ENCODE peak calls at places on chromosomes 13 and 19, in nine cellular contexts. C is ovary, Q is astrocyte of the spinal cord, P is heart left ventricle, X is tibial nerve, W is A549, J is kidney epithelial cell, K is pancreas, B is SK-N-SH. V is an unnamed sample.

GRCh38 chr19:15332311-15332996 is at the start of gene BRD4:
- DNase-seq in C (peak; percentile 70), Q (peak; percentile 25), P (peak; percentile 88), X (peak; percentile 47), W (peak; percentile 48), J (no peak), K (peak; percentile 73), B (peak; percentile 95), V (peak; percentile 61)

GRCh38 chr19:16366433-16367268 is 42.0 kb downstream of the KLF2 start:
- DNase-seq in C (no peak), Q (no peak), P (no peak), X (no peak), W (no peak), J (no peak), K (no peak), B (no peak), V (no peak)

GRCh38 chr19:41302624-41303351 is 7.2 kb upstream of the CCDC97 start:
- DNase-seq in C (no peak), Q (no peak), P (no peak), X (no peak), W (no peak), J (no peak), K (no peak), B (no peak), V (no peak)

GRCh38 chr19:23071087-23071511 is 45.7 kb upstream of the ZNF730 start:
- DNase-seq in C (peak; percentile 12), Q (peak; percentile 10), P (peak; percentile 75), X (no peak), W (no peak), J (no peak), K (peak; percentile 17), B (peak; percentile 66), V (no peak)

GRCh38 chr13:48783831-48784230 is 130.1 kb downstream of the CYSLTR2 start:
- DNase-seq in C (no peak), Q (no peak), P (no peak), X (no peak), W (no peak), J (no peak), K (no peak), B (no peak), V (no peak)

GRCh38 chr13:31242935-31243334 is 43.2 kb downstream of the B3GLCT start:
- DNase-seq in C (no peak), Q (no peak), P (no peak), X (no peak), W (no peak), J (no peak), K (no peak), B (no peak), V (no peak)

GRCh38 chr13:51797664-51798488 is 6.1 kb downstream of the DHRS12 start:
- DNase-seq in C (no peak), Q (peak; percentile 69), P (no peak), X (no peak), W (peak; percentile 67), J (no peak), K (peak; percentile 92), B (peak; percentile 76), V (peak; percentile 91)

GRCh38 chr19:37594982-37595382 is 306 bp downstream of the ZNF540 start:
- DNase-seq in C (peak; percentile 64), Q (no peak), P (peak; percentile 80), X (peak; percentile 54), W (no peak), J (no peak), K (peak; percentile 64), B (no peak), V (peak; percentile 78)

GRCh38 chr19:19071897-19072296 is 8.1 kb downstream of the SLC25A42 start:
- DNase-seq in C (no peak), Q (no peak), P (no peak), X (no peak), W (no peak), J (no peak), K (no peak), B (no peak), V (no peak)

GRCh38 chr13:105971720-105972119 is 563.7 kb downstream of the EFNB2 start:
- DNase-seq in C (no peak), Q (no peak), P (no peak), X (no peak), W (no peak), J (no peak), K (no peak), B (no peak), V (no peak)

GRCh38 chr13:39825886-39826285 is 170.4 kb downstream of the COG6 start:
- DNase-seq in C (no peak), Q (no peak), P (no peak), X (no peak), W (no peak), J (no peak), K (no peak), B (no peak), V (no peak)

GRCh38 chr13:110023729-110024645 is 237.6 kb upstream of the IRS2 start:
- DNase-seq in C (peak; percentile 53), Q (peak; percentile 21), P (no peak), X (no peak), W (no peak), J (no peak), K (no peak), B (no peak), V (no peak)

GRCh38 chr13:28522871-28523270 is 27.9 kb upstream of the FLT1 start:
- DNase-seq in C (no peak), Q (no peak), P (no peak), X (no peak), W (no peak), J (no peak), K (no peak), B (no peak), V (no peak)
- H3K4me3 ChIP-seq in C (no peak overlapping the region), Q (no peak overlapping the region), P (no peak overlapping the region), X (no peak overlapping the region), W (no peak overlapping the region), J (no peak overlapping the region), K (no peak overlapping the region), B (no peak overlapping the region), V (no peak overlapping the region)

GRCh38 chr13:83780201-83780600 is 102.1 kb downstream of the SLITRK1 start:
- DNase-seq in C (no peak), Q (peak; percentile 16), P (no peak), X (no peak), W (peak; percentile 36), J (no peak), K (peak; percentile 10), B (peak; percentile 14), V (peak; percentile 64)
- TF ChIP-seq CTCF in C (no peak), Q (peak; percentile 55), P (no peak), X (no peak), W (no peak), J (peak; percentile 38), K (no peak), B (peak; percentile 60), V (peak; percentile 68)

DNA sequence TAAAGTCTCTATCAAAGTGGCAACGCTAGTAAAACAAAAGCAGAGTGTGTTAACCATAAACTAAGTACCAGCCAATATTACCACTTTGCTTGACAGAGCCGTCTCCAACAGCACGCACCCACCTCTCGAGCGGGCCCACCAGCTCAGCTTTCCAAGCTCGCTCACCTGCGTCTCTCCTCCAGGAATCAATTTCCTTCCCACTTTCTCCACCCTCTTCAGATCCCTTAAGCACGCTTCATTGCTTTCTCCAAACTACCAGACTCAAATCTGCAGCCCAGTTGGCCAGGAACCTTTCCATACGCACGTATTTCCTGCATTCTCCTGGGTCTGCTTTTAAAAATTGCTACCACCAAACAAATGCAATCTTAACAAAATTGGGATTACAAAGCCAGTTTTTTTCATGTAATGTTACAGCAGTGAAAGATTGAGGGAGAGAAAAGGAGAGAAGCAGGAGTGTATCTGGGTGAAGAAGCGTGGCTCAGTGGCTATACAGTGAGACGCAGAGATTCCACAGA is 1.5 kb downstream of the ENOX1 start:
- DNase-seq in C (no peak), Q (no peak), P (no peak), X (no peak), W (no peak), J (no peak), K (no peak), B (no peak), V (no peak)
- H3K4me3 ChIP-seq in C (peak overlapping the region; percentile 85), Q (peak overlapping the region; percentile 60), P (peak overlapping the region; percentile 54), X (peak overlapping the region; percentile 64), W (peak overlapping the region; percentile 60), J (peak overlapping the region; percentile 60), K (no peak overlapping the region), B (peak overlapping the region; percentile 72), V (peak overlapping the region; percentile 45)

DNA sequence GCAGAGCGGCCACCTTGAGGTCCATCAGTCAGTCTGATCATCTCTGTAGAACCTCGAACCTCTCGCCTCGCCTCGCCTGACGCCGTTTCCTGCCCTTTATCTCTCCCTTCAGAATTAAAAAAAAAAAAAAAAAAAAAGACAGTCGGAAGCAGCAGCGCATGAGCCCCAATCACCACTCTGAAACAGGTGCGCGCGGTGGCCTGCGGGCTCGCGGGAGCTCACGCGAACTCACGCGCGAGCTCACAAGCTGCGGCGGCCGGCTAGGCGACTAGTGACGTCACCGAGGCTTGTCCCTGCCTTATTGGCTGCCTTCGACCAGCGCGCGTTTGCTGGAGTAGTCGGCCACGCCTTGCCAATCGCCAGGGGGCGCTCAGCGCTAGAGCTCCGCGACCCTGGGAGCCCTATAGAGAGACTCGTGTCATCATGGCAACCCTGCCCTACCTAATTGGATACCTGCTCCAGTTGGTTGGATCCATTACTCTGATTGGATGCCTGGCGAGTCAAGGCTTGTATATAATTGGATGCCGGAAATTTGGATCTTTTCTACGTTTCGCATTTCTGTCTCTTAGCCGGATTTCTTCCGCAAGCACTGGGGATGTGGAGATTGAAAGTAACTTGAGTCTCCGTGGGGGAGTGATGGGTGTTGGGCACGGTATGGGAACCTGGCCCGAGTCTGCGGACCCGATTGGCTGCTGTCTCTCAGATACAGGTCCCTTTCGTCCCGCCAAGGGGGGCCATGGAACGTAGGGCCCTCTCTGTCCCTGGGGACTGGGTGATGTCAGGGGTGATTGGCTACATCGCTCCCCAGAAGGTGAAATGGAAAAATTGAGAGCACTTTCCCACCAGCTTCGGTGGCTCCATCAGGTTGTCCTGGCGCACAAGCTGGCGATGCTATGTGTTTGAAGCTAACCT is 31.6 kb downstream of the SYT3 start:
- DNase-seq in C (peak; percentile 9), Q (peak; percentile 24), P (peak; percentile 85), X (peak; percentile 33), W (peak; percentile 99), J (peak; percentile 45), K (peak; percentile 39), B (peak; percentile 92), V (peak; percentile 10)
- TF ChIP-seq CTCF in C (no peak), Q (peak; percentile 38), P (peak; percentile 39), X (no peak), W (peak; percentile 82), J (peak; percentile 65), K (no peak), B (peak; percentile 78), V (no peak)